ENCODE peak calls at places on chromosomes 6 and 20, in ten cellular contexts. R is neuronal stem cell, T is BE2C, B is T-helper 17 cell, U is substantia nigra, F is sigmoid colon, I is fibroblast of lung, X is NCI-H2081, K is brain microvascular endothelial cell, O is dermis microvascular lymphatic vessel endothelial cell. L is an unnamed sample.

GRCh38 chr6:56808871-56809359 is 146.0 kb upstream of the BEND6 start:
- DNase-seq in R (no peak), T (peak; percentile 57), B (no peak), U (no peak), F (no peak), I (no peak), X (peak; percentile 9), K (peak; percentile 69), O (no peak), L (no peak)

GRCh38 chr6:24761193-24761835 is 13.4 kb upstream of the GMNN start:
- DNase-seq in R (no peak), T (peak; percentile 46), B (no peak), U (no peak), F (no peak), I (no peak), X (no peak), K (no peak), O (no peak), L (no peak)

GRCh38 chr20:18801516-18801915 is 12.1 kb upstream of the SCP2D1 start:
- DNase-seq in R (no peak), T (no peak), B (no peak), U (no peak), F (no peak), I (no peak), X (no peak), K (no peak), O (no peak), L (no peak)

GRCh38 chr6:106685833-106686232 is 56.5 kb downstream of the QRSL1 start:
- DNase-seq in R (no peak), T (no peak), B (no peak), U (no peak), F (no peak), I (no peak), X (no peak), K (no peak), O (no peak), L (no peak)

GRCh38 chr20:4512891-4513550 is 208.7 kb upstream of the PRND start:
- DNase-seq in R (no peak), T (no peak), B (no peak), U (no peak), F (no peak), I (peak; percentile 91), X (no peak), K (peak; percentile 90), O (peak; percentile 82), L (peak; percentile 88)

GRCh38 chr6:143059616-143060353 is 904 bp upstream of the AIG1 start:
- DNase-seq in R (no peak), T (no peak), B (no peak), U (no peak), F (no peak), I (peak; percentile 72), X (peak; percentile 20), K (peak; percentile 44), O (peak; percentile 90), L (peak; percentile 90)

GRCh38 chr6:26053929-26054658 is 33.1 kb upstream of the HFE start:
- DNase-seq in R (no peak), T (no peak), B (no peak), U (no peak), F (no peak), I (peak; percentile 34), X (peak; percentile 10), K (no peak), O (no peak), L (no peak)

GRCh38 chr20:1533059-1533458 is 24.4 kb downstream of the SIRPD start:
- DNase-seq in R (no peak), T (no peak), B (no peak), U (no peak), F (no peak), I (no peak), X (no peak), K (no peak), O (no peak), L (no peak)

GRCh38 chr6:137570307-137570832 is 76.2 kb upstream of the OLIG3 start:
- DNase-seq in R (no peak), T (no peak), B (no peak), U (no peak), F (no peak), I (no peak), X (peak; percentile 96), K (no peak), O (no peak), L (no peak)

GRCh38 chr6:157599191-157599590 is 218.2 kb downstream of the ZDHHC14 start:
- DNase-seq in R (no peak), T (no peak), B (no peak), U (no peak), F (no peak), I (no peak), X (no peak), K (no peak), O (no peak), L (no peak)

GRCh38 chr6:141988954-141989705 is 143.6 kb upstream of the GJE1 start:
- DNase-seq in R (peak; percentile 40), T (no peak), B (no peak), U (no peak), F (no peak), I (peak; percentile 82), X (peak; percentile 50), K (peak; percentile 74), O (peak; percentile 29), L (peak; percentile 52)

GRCh38 chr6:162778603-162779002 is 50.8 kb downstream of the PACRG start:
- DNase-seq in R (no peak), T (no peak), B (no peak), U (no peak), F (no peak), I (no peak), X (no peak), K (no peak), O (no peak), L (no peak)

GRCh38 chr6:163170294-163170883 is 244.1 kb upstream of the QKI start:
- DNase-seq in R (no peak), T (peak; percentile 38), B (no peak), U (no peak), F (no peak), I (no peak), X (no peak), K (no peak), O (peak; percentile 3), L (no peak)

GRCh38 chr6:42509765-42510164 is 54.1 kb upstream of the UBR2 start:
- DNase-seq in R (no peak), T (no peak), B (no peak), U (no peak), F (no peak), I (no peak), X (no peak), K (no peak), O (no peak), L (no peak)

GRCh38 chr6:105616521-105616920 is 213.6 kb upstream of the PREP start:
- DNase-seq in R (no peak), T (no peak), B (no peak), U (no peak), F (no peak), I (peak; percentile 9), X (no peak), K (no peak), O (no peak), L (no peak)

GRCh38 chr6:52519618-52520017 is 57.2 kb downstream of the TRAM2 start:
- DNase-seq in R (no peak), T (no peak), B (no peak), U (no peak), F (no peak), I (no peak), X (no peak), K (no peak), O (no peak), L (no peak)

GRCh38 chr6:126914172-126914571 is 204.3 kb upstream of the RSPO3 start:
- DNase-seq in R (no peak), T (no peak), B (no peak), U (no peak), F (no peak), I (no peak), X (no peak), K (no peak), O (no peak), L (no peak)

GRCh38 chr20:14069796-14070195 is 74.5 kb downstream of the MACROD2 start:
- DNase-seq in R (no peak), T (no peak), B (no peak), U (no peak), F (no peak), I (peak; percentile 11), X (no peak), K (peak; percentile 53), O (no peak), L (peak; percentile 59)

GRCh38 chr20:17609978-17610377 is 40.1 kb downstream of the DSTN start:
- DNase-seq in R (no peak), T (no peak), B (no peak), U (no peak), F (no peak), I (no peak), X (no peak), K (no peak), O (no peak), L (no peak)

L was measured in kidney epithelial cell.